ENCODE peak calls at places on chromosomes 13 and 19, in six cellular contexts. R is myocyte, K is stromal cell of bone marrow, U is memory B cell, T is neural crest cell, W is endodermal cell. X is an unnamed sample.
A peak's percentile ranks its signal among the peaks of the same experiment; 100 is the strongest.

GRCh38 chr19:11205939-11206570 is 8.7 kb upstream of the KANK2 start:
- DNase-seq in R (no peak), K (no peak), U (no peak), T (no peak), W (no peak), X (no peak)

GRCh38 chr19:43624933-43625332 is 5.5 kb upstream of the ZNF428 start:
- DNase-seq in R (no peak), K (no peak), U (peak; percentile 81), T (no peak), W (peak; percentile 98), X (peak; percentile 97)

GRCh38 chr19:56441206-56441792 is 35.8 kb downstream of the ZNF667 start:
- DNase-seq in R (no peak), K (no peak), U (no peak), T (no peak), W (no peak), X (no peak)

GRCh38 chr13:26604784-26605183 is 47.3 kb downstream of the WASF3 start:
- DNase-seq in R (no peak), K (no peak), U (no peak), T (no peak), W (no peak), X (no peak)

GRCh38 chr13:33496336-33496735 is 210.8 kb upstream of the STARD13 start:
- DNase-seq in R (no peak), K (no peak), U (no peak), T (no peak), W (no peak), X (no peak)

GRCh38 chr13:106230450-106230849 is 305.0 kb downstream of the EFNB2 start:
- DNase-seq in R (no peak), K (no peak), U (no peak), T (no peak), W (no peak), X (no peak)

GRCh38 chr13:75871059-75871458 is 234.9 kb downstream of the LMO7 start:
- DNase-seq in R (no peak), K (no peak), U (no peak), T (no peak), W (no peak), X (no peak)

GRCh38 chr13:102721800-102722231 is 27.0 kb upstream of the METTL21C start:
- DNase-seq in R (peak; percentile 60), K (peak; percentile 60), U (no peak), T (no peak), W (no peak), X (no peak)

GRCh38 chr13:59587030-59587429 is 576.7 kb downstream of the DIAPH3 start:
- DNase-seq in R (no peak), K (no peak), U (no peak), T (no peak), W (no peak), X (no peak)

GRCh38 chr13:73945871-73946270 is 188.3 kb downstream of the KLF12 start:
- DNase-seq in R (peak; percentile 84), K (no peak), U (no peak), T (no peak), W (peak; percentile 63), X (peak; percentile 23)